ENCODE peak calls at places on chromosome 5, in seven cellular contexts. One of them, this sample, is unnamed.

GRCh38 chr5:104267282-104268015 is 704.9 kb upstream of the NUDT12 start:
- DNase-seq in CD4-positive, alpha-beta T cell: no peak
- DNase-seq in LoVo: no peak
- DNase-seq in kidney glomerular epithelial cell: no peak
- DNase-seq in A172: no peak
- DNase-seq in heart left ventricle: no peak
- DNase-seq in D341Med: no peak
- DNase-seq in this sample: no peak

GRCh38 chr5:173547579-173547978 is 68.9 kb downstream of the BOD1 start:
- DNase-seq in CD4-positive, alpha-beta T cell: no peak
- DNase-seq in heart left ventricle: no peak
- DNase-seq in A172: peak
- DNase-seq in D341Med: no peak
- DNase-seq in kidney glomerular epithelial cell: peak
- DNase-seq in LoVo: no peak
- DNase-seq in this sample: peak

GRCh38 chr5:102554728-102555127 is 55.9 kb upstream of the SLCO6A1 start:
- DNase-seq in LoVo: no peak
- DNase-seq in CD4-positive, alpha-beta T cell: no peak
- DNase-seq in heart left ventricle: no peak
- DNase-seq in D341Med: peak
- DNase-seq in A172: no peak
- DNase-seq in kidney glomerular epithelial cell: peak
- DNase-seq in this sample: no peak

GRCh38 chr5:152499816-152500575 is 94.9 kb upstream of the NMUR2 start:
- DNase-seq in D341Med: no peak
- DNase-seq in heart left ventricle: no peak
- DNase-seq in LoVo: no peak
- DNase-seq in A172: peak
- DNase-seq in CD4-positive, alpha-beta T cell: no peak
- DNase-seq in kidney glomerular epithelial cell: peak
- DNase-seq in this sample: no peak

GRCh38 chr5:141680751-141681201 is 1.3 kb downstream of the ARAP3 start:
- DNase-seq in LoVo: no peak
- DNase-seq in heart left ventricle: peak
- DNase-seq in CD4-positive, alpha-beta T cell: no peak
- DNase-seq in kidney glomerular epithelial cell: no peak
- DNase-seq in D341Med: no peak
- DNase-seq in A172: peak
- DNase-seq in this sample: no peak

GRCh38 chr5:176342766-176343458 is 18.7 kb downstream of the KIAA1191 start:
- DNase-seq in D341Med: no peak
- DNase-seq in heart left ventricle: no peak
- DNase-seq in LoVo: no peak
- DNase-seq in A172: no peak
- DNase-seq in CD4-positive, alpha-beta T cell: no peak
- DNase-seq in kidney glomerular epithelial cell: no peak
- DNase-seq in this sample: no peak

GRCh38 chr5:5409151-5409810 is 13.2 kb upstream of the ICE1 start:
- DNase-seq in kidney glomerular epithelial cell: no peak
- DNase-seq in LoVo: no peak
- DNase-seq in CD4-positive, alpha-beta T cell: no peak
- DNase-seq in heart left ventricle: no peak
- DNase-seq in A172: peak
- DNase-seq in D341Med: no peak
- DNase-seq in this sample: no peak

GRCh38 chr5:87944553-87945320 is 323.9 kb downstream of the TMEM161B start:
- DNase-seq in A172: no peak
- DNase-seq in CD4-positive, alpha-beta T cell: no peak
- DNase-seq in LoVo: no peak
- DNase-seq in D341Med: peak
- DNase-seq in heart left ventricle: peak
- DNase-seq in kidney glomerular epithelial cell: no peak
- DNase-seq in this sample: peak

This sample was measured in non-pigmented ciliary epithelial cell.